ENCODE peak calls at places on chromosome 19, in eight cellular contexts. S is amniotic stem cell; P is HuH-7.5; L is hepatic stellate cell; D is HT1080; R is stimulated activated CD8-positive, alpha-beta memory T cell treated with anti-CD3 and anti-CD28 coated beads, Interleukin-2, amount 100 ng/mL, for 48 hours; I is WTC11; K is stomach. H is an unnamed sample.
A peak's percentile ranks its signal among the peaks of the same experiment; 100 is the strongest.

GRCh38 chr19:7303470-7303869 is 9.3 kb upstream of the INSR start:
- DNase-seq in S (no peak), P (no peak), L (no peak), D (no peak), R (no peak), I (no peak), K (no peak), H (no peak)

GRCh38 chr19:45499196-45500180 is 1.2 kb downstream of the PPM1N start:
- DNase-seq in S (no peak), P (peak; percentile 52), L (no peak), D (no peak), R (peak; percentile 70), I (peak; percentile 99), K (no peak), H (peak; percentile 45)

GRCh38 chr19:1026189-1027019 is at the start of gene CNN2:
- DNase-seq in S (peak; percentile 17), P (peak; percentile 94), L (peak; percentile 93), D (peak; percentile 70), R (peak; percentile 58), I (peak; percentile 84), K (peak; percentile 88), H (peak; percentile 64)

GRCh38 chr19:29876414-29876813 is 64.6 kb downstream of the CCNE1 start:
- DNase-seq in S (no peak), P (no peak), L (no peak), D (no peak), R (no peak), I (no peak), K (no peak), H (no peak)

GRCh38 chr19:43754312-43754561 is 525 bp downstream of the SMG9 start:
- DNase-seq in S (no peak), P (no peak), L (no peak), D (no peak), R (no peak), I (peak; percentile 77), K (no peak), H (no peak)

GRCh38 chr19:6263306-6264076 is 16.3 kb downstream of the MLLT1 start:
- DNase-seq in S (no peak), P (no peak), L (no peak), D (no peak), R (no peak), I (no peak), K (no peak), H (no peak)

GRCh38 chr19:47719047-47719885 is 6.0 kb downstream of the EHD2 start:
- DNase-seq in S (peak; percentile 95), P (no peak), L (peak; percentile 95), D (peak; percentile 88), R (no peak), I (no peak), K (peak; percentile 60), H (no peak)

GRCh38 chr19:1512671-1513491 is at the start of gene ADAMTSL5:
- DNase-seq in S (no peak), P (peak; percentile 93), L (peak; percentile 73), D (peak; percentile 56), R (peak; percentile 61), I (peak; percentile 45), K (peak; percentile 60), H (peak; percentile 44)